ENCODE peak calls at places on chromosomes 7 and 10, in seven cellular contexts. S, P, G, C, F, W and I are unnamed samples.
A peak's percentile ranks its signal among the peaks of the same experiment; 100 is the strongest.

GRCh38 chr10:117007080-117007479 is 2.1 kb upstream of the SHTN1 start:
- DNase-seq in S (peak; percentile 74), P (no peak), G (no peak), C (no peak), F (no peak), W (no peak), I (no peak)

GRCh38 chr10:116961305-116962251 is 43.4 kb downstream of the SHTN1 start:
- DNase-seq in S (no peak), P (no peak), G (no peak), C (no peak), F (no peak), W (no peak), I (no peak)

GRCh38 chr7:20064181-20064970 is 152.8 kb downstream of the MACC1 start:
- DNase-seq in S (peak; percentile 0), P (no peak), G (no peak), C (no peak), F (no peak), W (no peak), I (no peak)

GRCh38 chr10:82496114-82496513 is 621.1 kb downstream of the NRG3 start:
- DNase-seq in S (no peak), P (no peak), G (no peak), C (no peak), F (no peak), W (no peak), I (no peak)

GRCh38 chr7:135755351-135755753 is 6.7 kb upstream of the FAM180A start:
- DNase-seq in S (no peak), P (no peak), G (no peak), C (no peak), F (no peak), W (no peak), I (no peak)

GRCh38 chr7:77331938-77332695 is 84.0 kb downstream of the GSAP start:
- DNase-seq in S (peak; percentile 92), P (peak; percentile 82), G (peak; percentile 55), C (peak; percentile 54), F (peak; percentile 44), W (no peak), I (peak; percentile 86)

GRCh38 chr7:157470017-157470322 is 133.2 kb downstream of the DNAJB6 start:
- DNase-seq in S (no peak), P (no peak), G (no peak), C (no peak), F (no peak), W (no peak), I (no peak)

GRCh38 chr7:5214641-5215040 is 24.6 kb downstream of the WIPI2 start:
- DNase-seq in S (no peak), P (no peak), G (no peak), C (no peak), F (no peak), W (peak; percentile 7), I (no peak)

GRCh38 chr7:152735443-152736004 is 24.0 kb upstream of the ACTR3B start:
- DNase-seq in S (peak; percentile 11), P (no peak), G (no peak), C (no peak), F (no peak), W (no peak), I (no peak)

GRCh38 chr7:134470864-134471263 is 12.0 kb upstream of the AKR1B1 start:
- DNase-seq in S (peak; percentile 79), P (no peak), G (no peak), C (no peak), F (no peak), W (no peak), I (no peak)

GRCh38 chr7:8190121-8190895 is 71.7 kb downstream of the ICA1 start:
- DNase-seq in S (peak; percentile 54), P (peak; percentile 82), G (peak; percentile 74), C (peak; percentile 38), F (peak; percentile 49), W (no peak), I (peak; percentile 8)

GRCh38 chr10:69439350-69439739 is 11.9 kb upstream of the TSPAN15 start:
- DNase-seq in S (no peak), P (no peak), G (no peak), C (no peak), F (no peak), W (peak; percentile 76), I (no peak)

GRCh38 chr7:129519464-129519863 is 17.1 kb downstream of the SMKR1 start:
- DNase-seq in S (no peak), P (no peak), G (no peak), C (no peak), F (no peak), W (no peak), I (no peak)

GRCh38 chr7:30225863-30226361 is 58.5 kb upstream of the ZNRF2 start:
- DNase-seq in S (peak; percentile 8), P (no peak), G (no peak), C (no peak), F (no peak), W (no peak), I (peak; percentile 77)

GRCh38 chr10:51861731-51862130 is 162.3 kb upstream of the CSTF2T start:
- DNase-seq in S (no peak), P (no peak), G (peak; percentile 40), C (no peak), F (no peak), W (no peak), I (no peak)